ENCODE peak calls at places on chromosomes 4 and X, in eight cellular contexts. V is bronchial epithelial cell, R is fibroblast of pulmonary artery, Z is foreskin fibroblast, M is right atrium auricular region, N is spleen, K is dorsolateral prefrontal cortex, A is ovary. B is an unnamed sample.

GRCh38 chr4:10182446-10183424 is 66.1 kb upstream of the WDR1 start:
- DNase-seq in V (no peak), R (no peak), Z (no peak), M (no peak), N (no peak), K (no peak), A (no peak), B (no peak)

GRCh38 chr4:151809716-151810115 is 48.9 kb upstream of the GATB start:
- DNase-seq in V (no peak), R (no peak), Z (no peak), M (no peak), N (no peak), K (no peak), A (no peak), B (no peak)

GRCh38 chr4:86306816-86307215 is 53.0 kb downstream of the MAPK10 start:
- DNase-seq in V (no peak), R (peak), Z (peak), M (no peak), N (no peak), K (no peak), A (no peak), B (no peak)

GRCh38 chrX:55640854-55641253 is 17.7 kb downstream of the FOXR2 start:
- DNase-seq in V (no peak), R (no peak), Z (no peak), M (no peak), N (no peak), K (no peak), A (no peak), B (no peak)

GRCh38 chrX:71253253-71254091 is 468 bp downstream of the ZMYM3 start:
- DNase-seq in V (no peak), R (peak), Z (no peak), M (no peak), N (peak), K (no peak), A (peak), B (no peak)

GRCh38 chr4:10063544-10064300 is 42.4 kb upstream of the SLC2A9 start:
- DNase-seq in V (peak), R (peak), Z (peak), M (peak), N (no peak), K (peak), A (no peak), B (peak)

GRCh38 chrX:97401154-97401553 is 517.4 kb downstream of the RPA4 start:
- DNase-seq in V (no peak), R (no peak), Z (peak), M (no peak), N (no peak), K (no peak), A (no peak), B (no peak)

GRCh38 chr4:98482847-98483806 is 175.3 kb downstream of the TSPAN5 start:
- DNase-seq in V (peak), R (peak), Z (peak), M (no peak), N (no peak), K (no peak), A (no peak), B (no peak)

GRCh38 chrX:9180623-9181022 is 146.7 kb upstream of the FAM9B start:
- DNase-seq in V (no peak), R (no peak), Z (no peak), M (no peak), N (no peak), K (no peak), A (no peak), B (no peak)
- TF ChIP-seq CTCF in V (no peak), R (no peak), Z (no peak), M (no peak), N (no peak), K (no peak), A (no peak), B (no peak)

DNA sequence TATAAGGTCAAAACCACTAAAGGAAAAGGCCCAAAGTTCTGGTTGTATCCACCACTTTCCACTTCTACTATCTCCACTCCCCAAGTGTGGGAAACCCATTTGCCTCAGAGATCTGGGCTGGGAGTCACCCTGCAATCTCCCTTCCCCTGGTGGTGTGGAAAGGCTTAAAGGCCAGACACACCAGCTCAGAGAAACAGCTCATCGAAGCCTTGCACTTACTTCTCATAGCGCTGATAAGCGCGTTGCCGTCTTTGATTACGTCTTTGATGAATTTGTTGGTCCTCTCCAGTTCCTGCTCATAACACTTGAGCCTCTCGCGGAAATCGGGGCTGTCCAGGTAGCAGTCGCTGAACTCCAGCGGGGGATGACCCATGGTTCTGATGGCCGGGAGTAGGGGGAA is 647 bp downstream of the OPHN1 start:
- DNase-seq in V (no peak), R (no peak), Z (no peak), M (no peak), N (no peak), K (no peak), A (no peak), B (no peak)
- H3K4me3 ChIP-seq in V (peak), R (peak), Z (peak), M (peak), N (peak), K (peak), A (peak), B (peak)

GRCh38 chrX:133215747-133216146 is 2.4 kb downstream of the TFDP3 start:
- DNase-seq in V (peak), R (no peak), Z (no peak), M (no peak), N (no peak), K (no peak), A (no peak), B (no peak)
- TF ChIP-seq CTCF in V (peak), R (no peak), Z (no peak), M (no peak), N (no peak), K (peak), A (no peak), B (no peak)

GRCh38 chrX:101385026-101385684 is 836 bp downstream of the BTK start:
- DNase-seq in V (no peak), R (no peak), Z (no peak), M (no peak), N (no peak), K (no peak), A (no peak), B (no peak)
- H3K4me3 ChIP-seq in V (no peak), R (no peak), Z (no peak), M (no peak), N (no peak), K (no peak), A (no peak), B (peak)

DNA sequence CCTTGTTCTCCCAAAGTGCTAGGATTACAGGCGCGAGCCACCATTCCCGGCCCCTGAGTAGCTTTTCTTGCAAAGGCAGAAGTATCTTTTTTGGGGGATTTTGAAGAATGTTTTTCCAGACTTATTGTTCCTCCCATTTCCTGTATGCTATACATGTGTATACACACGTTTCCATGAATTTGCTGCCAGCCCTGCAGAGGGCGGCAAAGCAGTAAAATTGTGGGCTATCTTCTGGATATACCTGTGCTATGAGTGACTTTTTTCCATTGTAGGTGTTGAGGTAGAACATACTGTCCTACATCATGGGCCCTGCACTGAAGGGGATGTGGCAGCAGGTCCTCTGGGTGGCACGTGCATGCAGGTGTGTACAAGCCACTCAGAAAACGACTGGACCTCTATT is 16.9 kb upstream of the MED28 start:
- DNase-seq in V (peak), R (peak), Z (no peak), M (no peak), N (no peak), K (no peak), A (no peak), B (no peak)
- TF ChIP-seq CTCF in V (peak), R (peak), Z (no peak), M (no peak), N (no peak), K (no peak), A (no peak), B (no peak)

GRCh38 chr4:40204507-40205258 is 7.9 kb downstream of the RHOH start:
- DNase-seq in V (no peak), R (no peak), Z (no peak), M (no peak), N (no peak), K (no peak), A (no peak), B (no peak)

GRCh38 chr4:40202474-40202873 is 5.6 kb downstream of the RHOH start:
- DNase-seq in V (no peak), R (no peak), Z (no peak), M (no peak), N (no peak), K (no peak), A (no peak), B (no peak)

GRCh38 chr4:40201898-40202297 is 5.1 kb downstream of the RHOH start:
- DNase-seq in V (no peak), R (no peak), Z (no peak), M (no peak), N (no peak), K (no peak), A (no peak), B (no peak)

GRCh38 chr4:40206421-40206820 is 9.6 kb downstream of the RHOH start:
- DNase-seq in V (no peak), R (no peak), Z (no peak), M (no peak), N (no peak), K (no peak), A (no peak), B (no peak)

GRCh38 chr4:40205259-40206198 is 8.7 kb downstream of the RHOH start:
- DNase-seq in V (no peak), R (no peak), Z (no peak), M (no peak), N (no peak), K (no peak), A (no peak), B (peak)
- H3K4me3 ChIP-seq in V (no peak), R (no peak), Z (no peak), M (no peak), N (no peak), K (peak), A (no peak), B (peak)

GRCh38 chr4:48295116-48295515 is 25.5 kb upstream of the TEC start:
- DNase-seq in V (no peak), R (peak), Z (no peak), M (no peak), N (no peak), K (no peak), A (no peak), B (no peak)

GRCh38 chr4:48290146-48290772 is 20.6 kb upstream of the TEC start:
- DNase-seq in V (peak), R (peak), Z (no peak), M (no peak), N (no peak), K (no peak), A (no peak), B (peak)
- TF ChIP-seq CTCF in V (peak), R (peak), Z (peak), M (peak), N (no peak), K (no peak), A (no peak), B (peak)

DNA sequence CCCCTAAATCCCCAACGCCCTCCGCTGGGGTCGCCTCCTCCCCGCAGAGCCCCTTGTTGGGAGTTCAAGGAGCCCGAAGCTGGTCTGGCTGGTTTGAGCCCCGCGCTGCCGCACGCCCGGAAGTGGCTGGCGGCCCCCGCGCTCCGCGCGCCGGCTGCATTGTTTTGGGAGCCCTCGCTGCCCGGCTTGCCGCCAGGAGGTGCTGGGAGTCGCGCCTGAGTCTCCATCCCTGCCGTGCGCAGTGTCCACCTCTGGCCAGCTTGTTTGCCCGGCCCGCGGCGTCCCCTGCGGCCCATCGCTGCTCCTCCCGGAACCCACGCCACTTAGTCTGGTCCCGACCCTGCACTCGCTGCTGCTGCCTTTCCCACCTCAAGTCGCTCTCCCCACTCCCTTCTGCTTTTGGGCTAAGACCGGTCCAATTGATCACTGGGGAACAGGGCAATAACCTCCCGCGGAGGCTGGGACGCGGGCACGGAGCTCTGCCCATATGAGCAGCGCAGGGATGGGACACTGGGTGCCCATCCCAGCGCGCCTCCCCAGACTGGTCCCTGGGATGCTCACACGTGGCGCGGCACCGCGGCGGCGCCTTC is 2.2 kb upstream of the SFRP2 start:
- DNase-seq in V (no peak), R (peak), Z (no peak), M (no peak), N (peak), K (no peak), A (no peak), B (no peak)
- H3K4me3 ChIP-seq in V (no peak), R (no peak), Z (no peak), M (peak), N (peak), K (peak), A (no peak), B (peak)